ENCODE peak calls at places on chromosomes 12 and 14, in six cellular contexts. Y is uterus, Z is GM12878, P is A549, L is transverse colon, A is esophagus muscularis mucosa. M is an unnamed sample.
A peak's percentile ranks its signal among the peaks of the same experiment; 100 is the strongest.

GRCh38 chr12:124240493-124240892 is 54.4 kb upstream of the RFLNA start:
- DNase-seq in P (peak; percentile 35), Y (no peak), L (no peak), Z (no peak), A (no peak), M (peak; percentile 30)

GRCh38 chr12:49622501-49623141 is 740 bp upstream of the PRPF40B start:
- DNase-seq in A (no peak), Z (peak; percentile 55), P (no peak), L (peak; percentile 47), Y (no peak), M (peak; percentile 46)

GRCh38 chr12:91778938-91779400 is 366.7 kb downstream of the BTG1 start:
- DNase-seq in A (no peak), Y (peak; percentile 20), P (peak; percentile 96), Z (peak; percentile 93), L (peak; percentile 35), M (peak; percentile 2)

GRCh38 chr12:125530876-125531275 is 465.6 kb downstream of the AACS start:
- DNase-seq in Z (no peak), P (no peak), Y (no peak), A (no peak), L (no peak), M (no peak)

GRCh38 chr12:96040305-96041133 is 5.1 kb upstream of the LTA4H start:
- DNase-seq in A (no peak), P (no peak), Y (no peak), L (no peak), Z (no peak), M (peak; percentile 56)

GRCh38 chr12:80187660-80188090 is 88.3 kb downstream of the OTOGL start:
- DNase-seq in A (no peak), P (no peak), Y (peak; percentile 14), L (no peak), Z (peak; percentile 40), M (no peak)

GRCh38 chr12:103994235-103994634 is 28.6 kb downstream of the TDG start:
- DNase-seq in Y (no peak), P (no peak), A (no peak), Z (no peak), L (no peak), M (no peak)

GRCh38 chr12:89791286-89791685 is 82.6 kb upstream of the ATP2B1 start:
- DNase-seq in Y (no peak), P (no peak), A (no peak), Z (no peak), L (no peak), M (no peak)

GRCh38 chr14:33317675-33318074 is 379.0 kb downstream of the NPAS3 start:
- DNase-seq in Z (no peak), L (no peak), Y (no peak), A (no peak), P (no peak), M (no peak)

GRCh38 chr14:68042591-68043210 is 223.1 kb downstream of the RAD51B start:
- DNase-seq in Y (no peak), A (no peak), L (no peak), Z (no peak), P (peak; percentile 56), M (no peak)

GRCh38 chr14:66403183-66403582 is 83.0 kb upstream of the CCDC196 start:
- DNase-seq in P (peak; percentile 59), L (no peak), Y (no peak), Z (no peak), A (peak; percentile 12), M (peak; percentile 11)

GRCh38 chr12:46197876-46198275 is 71.0 kb downstream of the SLC38A1 start:
- DNase-seq in A (no peak), Y (no peak), Z (no peak), L (no peak), P (no peak), M (no peak)

GRCh38 chr12:55842681-55843429 is at the start of gene MMP19:
- DNase-seq in Y (peak; percentile 70), P (peak; percentile 21), A (no peak), L (no peak), Z (no peak), M (no peak)

GRCh38 chr14:94388027-94388895 is at the start of gene SERPINA1:
- DNase-seq in P (no peak), Z (no peak), Y (no peak), A (no peak), L (no peak), M (no peak)

GRCh38 chr12:107670999-107671643 is 14.5 kb upstream of the PWP1 start:
- DNase-seq in Y (no peak), P (peak; percentile 48), L (peak; percentile 27), A (no peak), Z (no peak), M (peak; percentile 68)

DNA sequence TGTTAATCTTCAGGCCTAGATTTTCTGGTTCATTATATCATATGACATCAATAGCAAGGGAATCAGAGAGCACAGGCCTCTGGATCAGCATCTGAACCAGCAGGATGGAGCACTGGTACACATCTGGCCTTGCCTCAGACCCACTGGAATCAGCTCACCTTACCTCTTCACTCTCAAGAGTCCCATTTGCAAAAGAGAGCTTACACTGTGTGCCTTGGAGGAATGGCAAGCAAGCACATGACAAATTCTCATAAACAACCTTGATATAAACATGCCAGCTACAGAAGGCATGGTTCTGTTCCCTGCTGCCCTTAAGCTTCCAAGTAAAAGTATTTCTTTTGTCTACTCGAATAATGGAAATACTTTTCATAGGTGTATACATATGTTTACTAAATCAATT is 128.6 kb upstream of the CPM start:
- DNase-seq in L (no peak), Y (no peak), P (no peak), Z (no peak), A (no peak), M (no peak)
- TF ChIP-seq POLR2A in L (no peak), Y (no peak), P (no peak), Z (no peak), A (no peak), M (no peak)

DNA sequence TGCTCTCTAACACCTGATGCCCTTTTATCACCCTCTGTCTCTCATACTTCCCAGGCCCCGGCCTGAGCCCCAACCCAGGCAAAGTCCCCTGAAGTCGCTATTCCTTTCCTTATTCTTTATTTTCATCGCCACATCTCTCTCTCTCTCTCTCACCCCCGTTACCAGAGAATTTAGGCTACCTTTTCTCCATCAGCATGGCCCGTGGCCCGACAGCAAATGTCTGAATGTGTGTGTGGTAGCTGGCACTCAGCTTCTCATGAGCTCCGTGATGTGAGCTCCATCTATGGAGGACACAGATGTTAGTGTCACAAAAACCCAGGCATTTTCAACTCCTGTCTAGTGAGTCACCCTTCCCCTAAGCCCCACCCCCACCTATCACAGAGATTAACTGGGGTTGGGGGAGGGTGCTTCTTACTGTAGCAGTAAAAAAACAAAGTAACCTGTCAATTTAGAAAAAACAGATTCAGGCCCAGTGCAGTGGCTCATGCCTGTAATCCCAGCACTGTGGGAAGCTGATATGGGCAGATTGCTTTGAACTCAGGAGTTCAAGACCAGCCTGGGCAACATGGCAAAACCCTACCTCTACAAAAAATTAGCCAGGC is 53.8 kb downstream of the VCPKMT start:
- DNase-seq in A (no peak), L (peak; percentile 64), Z (peak; percentile 71), Y (peak; percentile 38), P (peak; percentile 63), M (peak; percentile 77)
- TF ChIP-seq POLR2A in A (no peak), L (peak; percentile 46), Z (peak; percentile 86), Y (no peak), P (no peak), M (no peak)

GRCh38 chr12:70626180-70626579 is 11.0 kb downstream of the PTPRB start:
- DNase-seq in P (no peak), A (no peak), L (no peak), Z (no peak), Y (no peak), M (no peak)

GRCh38 chr12:70627677-70628076 is 9.6 kb downstream of the PTPRB start:
- DNase-seq in P (no peak), Y (no peak), L (no peak), A (no peak), Z (no peak), M (no peak)

DNA sequence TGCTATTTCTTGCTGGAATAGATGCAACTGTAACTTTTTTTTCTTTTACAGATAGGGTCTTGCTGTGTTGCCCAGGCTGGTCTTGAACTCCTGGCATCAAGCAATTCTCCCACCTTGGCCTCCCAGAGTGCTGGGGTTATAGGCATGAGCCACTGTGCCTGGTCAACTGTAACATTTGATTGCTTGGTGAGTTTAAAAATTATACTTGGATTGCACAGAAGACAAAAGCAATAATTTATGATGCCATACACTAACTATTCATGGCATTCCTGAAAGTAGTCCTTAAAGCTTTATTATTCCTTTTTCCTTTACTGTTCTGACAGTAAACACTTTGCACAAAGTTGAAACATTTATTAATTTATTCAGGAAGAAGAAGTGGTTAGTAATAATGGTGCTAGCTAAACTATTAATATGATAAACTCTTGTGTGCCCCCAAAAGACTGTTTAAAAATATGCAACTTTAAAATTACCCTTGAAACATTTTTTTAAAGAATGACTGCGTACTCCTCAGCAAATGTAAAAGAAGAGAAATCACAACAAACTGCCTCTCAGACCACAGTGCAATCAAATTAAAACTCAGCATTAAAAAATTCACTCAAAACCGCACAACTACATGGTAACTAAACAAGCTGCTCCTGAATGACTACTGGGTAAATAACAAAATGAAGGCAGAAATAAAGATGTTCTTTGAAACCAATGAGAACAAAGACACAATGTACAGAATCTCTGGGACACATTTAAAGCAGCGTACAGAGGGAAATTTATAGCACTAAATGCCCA is 8.3 kb downstream of the PTPRB start:
- DNase-seq in L (no peak), P (no peak), Z (no peak), A (no peak), Y (no peak), M (no peak)
- TF ChIP-seq POLR2A in L (no peak), P (no peak), Z (no peak), A (no peak), Y (no peak), M (no peak)

DNA sequence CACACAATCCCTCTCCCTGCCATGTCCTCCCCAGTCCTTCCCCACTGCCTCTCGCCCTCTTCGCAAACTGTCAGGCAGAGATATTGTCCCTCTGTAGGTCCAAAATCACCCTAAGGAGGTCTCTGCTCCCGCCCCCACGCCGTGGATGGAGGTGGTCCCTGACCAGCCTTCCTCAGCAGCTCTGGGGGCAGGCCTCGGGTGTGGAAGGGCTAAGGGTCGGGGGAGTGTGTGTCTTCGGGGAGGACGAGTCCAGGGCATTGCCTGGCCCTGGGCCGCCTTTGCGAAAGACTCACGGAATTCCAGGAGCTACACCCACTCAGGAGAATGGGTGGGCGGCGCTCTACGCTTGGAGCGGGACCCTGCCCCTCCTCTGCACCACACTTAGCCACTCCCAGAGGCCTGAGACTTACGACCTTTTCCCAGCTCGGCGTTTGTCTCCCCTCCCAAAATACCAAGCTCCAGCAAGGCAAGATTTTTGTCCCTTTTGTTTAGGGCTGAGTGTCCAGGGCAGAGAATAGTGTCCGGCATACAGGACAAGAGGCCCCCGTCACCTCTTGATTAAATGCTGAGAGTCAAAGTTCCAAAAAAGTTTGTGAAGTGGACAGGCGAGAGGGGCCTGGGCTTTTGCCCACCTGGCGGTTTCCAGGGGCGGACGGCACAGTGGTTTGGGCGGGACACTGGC is 881 bp downstream of the PYGL start:
- DNase-seq in Z (no peak), Y (peak; percentile 81), L (peak; percentile 58), P (peak; percentile 78), A (no peak), M (no peak)
- TF ChIP-seq POLR2A in Z (no peak), Y (no peak), L (no peak), P (no peak), A (no peak), M (no peak)